ENCODE peak calls at places on chromosomes 3 and 15, in seven cellular contexts. L is CD8-positive, alpha-beta memory T cell; P is CD8-positive, alpha-beta T cell; Y is Peyer's patch; X is bronchial epithelial cell; K is GM23338; C is uterus. S is an unnamed sample.

GRCh38 chr15:89837134-89837829 is 22.6 kb upstream of the ANPEP start:
- DNase-seq in K (no peak), X (peak; percentile 58), P (no peak), Y (no peak), L (no peak), C (no peak), S (no peak)

GRCh38 chr3:23608650-23609049 is 197.1 kb upstream of the UBE2E1 start:
- DNase-seq in P (no peak), X (no peak), L (no peak), C (no peak), Y (no peak), K (peak; percentile 71), S (no peak)

GRCh38 chr15:65211157-65211982 is at the start of gene CILP:
- DNase-seq in X (no peak), P (no peak), K (no peak), Y (peak; percentile 48), L (no peak), C (peak; percentile 57), S (no peak)

GRCh38 chr3:24447836-24448235 is 46.8 kb downstream of the THRB start:
- DNase-seq in L (no peak), Y (no peak), X (no peak), P (no peak), C (no peak), K (no peak), S (no peak)

GRCh38 chr15:28986108-28986507 is 100.3 kb downstream of the APBA2 start:
- DNase-seq in K (no peak), X (no peak), Y (no peak), C (no peak), P (peak; percentile 12), L (peak; percentile 14), S (no peak)

GRCh38 chr3:39118931-39119660 is 11.6 kb downstream of the TTC21A start:
- DNase-seq in Y (no peak), X (no peak), P (no peak), L (no peak), K (no peak), C (no peak), S (no peak)

GRCh38 chr15:66886241-66886675 is 179.1 kb upstream of the SMAD3 start:
- DNase-seq in L (no peak), Y (peak; percentile 33), X (no peak), C (no peak), K (no peak), P (no peak), S (no peak)

GRCh38 chr3:149628957-149629670 is 28.7 kb downstream of the WWTR1 start:
- DNase-seq in C (no peak), Y (no peak), X (no peak), L (no peak), P (no peak), K (no peak), S (no peak)

GRCh38 chr3:6861331-6861988 is 545 bp downstream of the GRM7 start:
- DNase-seq in C (no peak), Y (no peak), P (no peak), K (no peak), X (no peak), L (no peak), S (peak; percentile 52)

GRCh38 chr3:71428841-71429609 is 154.5 kb downstream of the FOXP1 start:
- DNase-seq in L (peak; percentile 45), X (peak; percentile 95), K (no peak), C (peak; percentile 29), Y (no peak), P (no peak), S (no peak)

GRCh38 chr3:120244834-120245225 is 40.2 kb downstream of the GPR156 start:
- DNase-seq in C (no peak), K (no peak), P (no peak), L (no peak), X (no peak), Y (no peak), S (no peak)

GRCh38 chr15:90099868-90100854 is 2.1 kb downstream of the IDH2 start:
- DNase-seq in K (no peak), X (no peak), L (no peak), Y (peak; percentile 72), C (peak; percentile 44), P (no peak), S (peak; percentile 14)

GRCh38 chr15:96327155-96327741 is 3.3 kb upstream of the NR2F2 start:
- DNase-seq in Y (no peak), L (no peak), X (peak; percentile 89), P (no peak), C (peak; percentile 68), K (peak; percentile 75), S (peak; percentile 66)

GRCh38 chr3:134463676-134464611 is 21.8 kb downstream of the ANAPC13 start:
- DNase-seq in P (no peak), Y (peak; percentile 76), L (no peak), C (peak; percentile 92), X (no peak), K (peak; percentile 97), S (peak; percentile 80)

GRCh38 chr3:142433110-142433509 is 14.7 kb downstream of the XRN1 start:
- DNase-seq in X (no peak), Y (no peak), C (no peak), P (no peak), K (no peak), L (no peak), S (no peak)

GRCh38 chr3:72447059-72447946 is 400.9 kb downstream of the SHQ1 start:
- DNase-seq in L (peak; percentile 96), X (peak; percentile 58), P (peak; percentile 94), C (peak; percentile 88), Y (peak; percentile 96), K (peak; percentile 92), S (peak; percentile 96)

GRCh38 chr3:72448375-72448823 is 399.8 kb downstream of the SHQ1 start:
- DNase-seq in L (no peak), Y (peak; percentile 47), X (no peak), P (no peak), C (peak; percentile 20), K (no peak), S (no peak)

GRCh38 chr3:72444642-72445223 is 403.5 kb downstream of the SHQ1 start:
- DNase-seq in K (no peak), P (no peak), C (no peak), X (peak; percentile 40), L (no peak), Y (no peak), S (no peak)

GRCh38 chr3:72445827-72446405 is 402.3 kb downstream of the SHQ1 start:
- DNase-seq in K (no peak), P (no peak), X (peak; percentile 4), L (no peak), Y (no peak), C (no peak), S (no peak)

GRCh38 chr3:72446406-72447058 is 401.7 kb downstream of the SHQ1 start:
- DNase-seq in K (peak; percentile 55), C (no peak), L (peak; percentile 47), X (peak; percentile 43), Y (no peak), P (peak; percentile 9), S (no peak)
- H3K4me3 ChIP-seq in K (peak within 1 kb of the TSS; percentile 85), C (peak within 1 kb of the TSS; percentile 75), L (peak within 1 kb of the TSS; percentile 85), X (peak within 1 kb of the TSS; percentile 49), Y (peak within 1 kb of the TSS; percentile 92), P (peak within 1 kb of the TSS; percentile 80), S (peak within 1 kb of the TSS; percentile 94)

GRCh38 chr3:45969953-45970352 is 25.7 kb downstream of the FYCO1 start:
- DNase-seq in K (no peak), Y (no peak), L (no peak), P (no peak), X (no peak), C (no peak), S (no peak)
- H3K36me3 ChIP-seq in K (peaks cover 11% of the 10 kb centered on the region), Y (no peaks in the 10 kb centered on the region), L (peaks cover 53% of the 10 kb centered on the region), P (peaks cover 27% of the 10 kb centered on the region), X (peaks cover 24% of the 10 kb centered on the region), C (no peaks in the 10 kb centered on the region), S (peaks cover 34% of the 10 kb centered on the region)

GRCh38 chr3:186226466-186226865 is 117.6 kb upstream of the ETV5 start:
- DNase-seq in P (no peak), K (no peak), C (no peak), L (no peak), Y (no peak), X (no peak), S (no peak)
- H3K27me3 ChIP-seq in P (no peaks in the 10 kb centered on the region), K (no peaks in the 10 kb centered on the region), C (no peaks in the 10 kb centered on the region), L (no peaks in the 10 kb centered on the region), Y (no peaks in the 10 kb centered on the region), X (peaks cover 5% of the 10 kb centered on the region), S (peaks cover 2% of the 10 kb centered on the region)

GRCh38 chr3:122416966-122417365 is 1.1 kb upstream of the WDR5B start:
- DNase-seq in C (no peak), K (no peak), X (no peak), Y (peak; percentile 47), L (no peak), P (no peak), S (no peak)

GRCh38 chr3:122410639-122411038 is 5.2 kb downstream of the WDR5B start:
- DNase-seq in P (no peak), Y (no peak), K (no peak), X (peak; percentile 28), C (no peak), L (no peak), S (no peak)

GRCh38 chr3:122415762-122416654 is at the start of gene WDR5B:
- DNase-seq in C (peak; percentile 98), K (peak; percentile 99), X (peak; percentile 94), L (peak; percentile 99), P (peak; percentile 97), Y (peak; percentile 99), S (peak; percentile 93)

GRCh38 chr3:122415104-122415744 is 638 bp downstream of the WDR5B start:
- DNase-seq in L (peak; percentile 55), Y (peak; percentile 65), K (peak; percentile 80), C (peak; percentile 16), X (peak; percentile 62), P (no peak), S (peak; percentile 60)

DNA sequence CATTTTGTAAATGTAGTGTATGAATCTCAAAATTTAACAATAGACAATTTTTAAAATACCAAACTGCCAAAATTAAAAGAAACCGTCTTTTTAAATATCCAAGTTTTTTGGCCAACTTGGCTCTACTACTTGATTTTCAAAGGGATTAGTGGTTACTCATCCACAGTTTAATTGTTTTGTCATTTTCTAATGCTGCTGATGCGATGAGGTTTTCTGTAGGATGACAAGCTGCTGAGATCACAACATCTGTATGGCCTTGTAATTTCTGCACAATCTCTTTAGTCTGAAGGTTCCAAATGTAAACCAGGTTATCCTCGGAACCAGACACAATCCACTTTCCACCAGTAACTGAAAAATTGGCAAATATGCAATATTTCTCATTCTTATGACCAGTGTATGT is 1.5 kb downstream of the WDR5B start:
- DNase-seq in X (no peak), K (no peak), C (no peak), L (no peak), P (no peak), Y (no peak), S (no peak)
- H3K4me3 ChIP-seq in X (no peak overlapping the region), K (no peak overlapping the region), C (no peak overlapping the region), L (no peak overlapping the region), P (no peak overlapping the region), Y (no peak overlapping the region), S (no peak overlapping the region)

S was measured in H7.